ENCODE peak calls at places on chromosomes 5 and 9, in nine cellular contexts. O, S, W, D, R, U, Q, Y and N are unnamed samples.

GRCh38 chr5:59164041-59164830 is 581.4 kb downstream of the RAB3C start:
- DNase-seq in O (no peak), S (no peak), W (no peak), D (no peak), R (no peak), U (no peak), Q (no peak), Y (peak; percentile 22), N (no peak)

GRCh38 chr9:6055213-6055612 is 39.8 kb upstream of the RANBP6 start:
- DNase-seq in O (no peak), S (peak; percentile 76), W (peak; percentile 80), D (peak; percentile 38), R (peak; percentile 77), U (peak; percentile 93), Q (peak; percentile 25), Y (peak; percentile 67), N (peak; percentile 58)

GRCh38 chr5:163758283-163758711 is 252.9 kb downstream of the MAT2B start:
- DNase-seq in O (no peak), S (no peak), W (no peak), D (no peak), R (no peak), U (peak; percentile 39), Q (no peak), Y (no peak), N (no peak)

GRCh38 chr5:143882520-143882919 is 70.6 kb downstream of the HMHB1 start:
- DNase-seq in O (no peak), S (no peak), W (no peak), D (no peak), R (no peak), U (no peak), Q (no peak), Y (no peak), N (no peak)

GRCh38 chr5:113330533-113331200 is 104.1 kb downstream of the TSSK1B start:
- DNase-seq in O (no peak), S (peak; percentile 30), W (peak; percentile 81), D (no peak), R (peak; percentile 61), U (peak; percentile 93), Q (no peak), Y (peak; percentile 21), N (no peak)

GRCh38 chr5:72067682-72068470 is 39.4 kb upstream of the MAP1B start:
- DNase-seq in O (no peak), S (no peak), W (no peak), D (no peak), R (no peak), U (peak; percentile 76), Q (peak; percentile 46), Y (peak; percentile 82), N (no peak)

GRCh38 chr5:178279026-178279722 is 46.6 kb upstream of the PHYKPL start:
- DNase-seq in O (no peak), S (no peak), W (no peak), D (no peak), R (no peak), U (peak; percentile 68), Q (no peak), Y (no peak), N (peak; percentile 17)

GRCh38 chr9:131801811-131802210 is 61.9 kb upstream of the RAPGEF1 start:
- DNase-seq in O (no peak), S (no peak), W (no peak), D (no peak), R (no peak), U (no peak), Q (no peak), Y (no peak), N (no peak)

GRCh38 chr9:90870646-90871326 is 69.2 kb downstream of the SYK start:
- DNase-seq in O (no peak), S (no peak), W (peak; percentile 51), D (no peak), R (peak; percentile 69), U (peak; percentile 59), Q (peak; percentile 37), Y (peak; percentile 32), N (peak; percentile 62)

GRCh38 chr5:158943057-158943456 is 156.7 kb downstream of the EBF1 start:
- DNase-seq in O (no peak), S (peak; percentile 33), W (no peak), D (no peak), R (no peak), U (peak; percentile 96), Q (no peak), Y (peak; percentile 93), N (no peak)

GRCh38 chr9:109143881-109144562 is 23.0 kb downstream of the FRRS1L start:
- DNase-seq in O (no peak), S (no peak), W (peak; percentile 81), D (peak; percentile 48), R (peak; percentile 48), U (peak; percentile 54), Q (peak; percentile 18), Y (peak; percentile 12), N (peak; percentile 45)

GRCh38 chr9:121945281-121945680 is 147.8 kb downstream of the TTLL11 start:
- DNase-seq in O (no peak), S (no peak), W (no peak), D (no peak), R (peak; percentile 38), U (no peak), Q (no peak), Y (peak; percentile 14), N (no peak)

DNA sequence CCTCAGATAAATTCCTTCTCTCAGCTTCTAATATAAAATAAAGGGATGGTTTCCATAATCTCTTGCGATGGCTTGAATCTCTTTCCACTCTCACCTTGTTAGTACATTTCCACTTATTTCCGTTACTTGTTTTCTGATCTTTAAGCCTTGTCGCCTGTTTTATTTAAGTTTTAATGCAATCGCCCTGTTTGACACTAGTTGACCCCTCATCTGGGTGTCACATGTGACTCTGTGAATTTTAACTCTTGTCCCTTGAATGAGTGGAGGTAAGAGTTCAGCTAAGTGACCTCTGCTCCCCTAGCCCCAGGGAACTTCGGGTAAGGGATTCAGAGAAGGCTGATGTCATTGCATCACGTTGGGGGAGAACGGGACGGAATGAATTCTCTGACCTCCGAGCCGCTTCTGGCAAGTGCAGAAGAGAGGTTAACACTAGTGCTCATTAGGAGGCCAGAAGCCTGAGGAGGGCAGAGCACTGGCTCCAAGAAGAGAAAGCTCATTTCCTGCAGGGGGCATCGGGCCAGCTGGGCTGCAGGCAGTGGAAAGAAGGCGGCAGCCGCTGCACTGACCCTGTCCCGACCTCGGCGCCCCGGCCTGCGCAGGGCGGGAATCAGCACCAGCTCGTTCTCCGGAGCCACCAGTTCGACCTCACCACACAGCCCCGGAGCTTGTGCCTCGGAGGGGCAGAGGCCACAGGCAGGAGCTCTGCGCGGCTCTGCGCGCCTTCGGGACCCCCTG is 569 bp downstream of the HINT2 start:
- DNase-seq in O (peak; percentile 85), S (no peak), W (peak; percentile 81), D (peak; percentile 85), R (peak; percentile 75), U (peak; percentile 59), Q (peak; percentile 71), Y (no peak), N (peak; percentile 68)
- TF ChIP-seq CTCF in O (no peak), S (no peak), W (peak; percentile 50), D (peak; percentile 56), R (peak; percentile 58), U (peak; percentile 6), Q (peak; percentile 49), Y (peak; percentile 47), N (no peak)

GRCh38 chr5:169991115-169991514 is 10.8 kb upstream of the INSYN2B start:
- DNase-seq in O (no peak), S (no peak), W (no peak), D (no peak), R (no peak), U (no peak), Q (no peak), Y (no peak), N (no peak)

GRCh38 chr5:169992789-169993188 is 12.5 kb upstream of the INSYN2B start:
- DNase-seq in O (no peak), S (no peak), W (no peak), D (no peak), R (no peak), U (no peak), Q (no peak), Y (no peak), N (no peak)

DNA sequence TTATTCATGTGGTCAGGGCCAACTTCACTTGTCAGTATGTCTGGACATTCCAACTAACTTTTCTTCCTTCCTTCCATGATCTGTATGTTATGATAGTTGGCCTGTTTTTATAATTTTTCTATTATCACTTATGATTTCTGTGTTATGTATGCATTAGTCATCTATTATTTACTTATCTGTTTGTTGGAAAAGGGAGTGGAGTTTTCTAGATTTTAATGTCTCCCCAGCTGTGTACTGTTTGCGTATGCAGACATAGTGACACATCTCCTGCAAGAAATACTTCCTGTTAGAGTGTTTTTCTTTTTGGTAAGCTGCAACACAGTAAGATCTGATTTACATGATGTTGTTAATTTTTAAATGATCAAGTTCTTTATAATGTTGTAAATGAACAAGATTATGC is 8.7 kb upstream of the INSYN2B start:
- DNase-seq in O (no peak), S (no peak), W (no peak), D (no peak), R (no peak), U (no peak), Q (no peak), Y (peak; percentile 41), N (no peak)
- TF ChIP-seq CTCF in O (no peak), S (no peak), W (no peak), D (no peak), R (no peak), U (no peak), Q (no peak), Y (no peak), N (no peak)

DNA sequence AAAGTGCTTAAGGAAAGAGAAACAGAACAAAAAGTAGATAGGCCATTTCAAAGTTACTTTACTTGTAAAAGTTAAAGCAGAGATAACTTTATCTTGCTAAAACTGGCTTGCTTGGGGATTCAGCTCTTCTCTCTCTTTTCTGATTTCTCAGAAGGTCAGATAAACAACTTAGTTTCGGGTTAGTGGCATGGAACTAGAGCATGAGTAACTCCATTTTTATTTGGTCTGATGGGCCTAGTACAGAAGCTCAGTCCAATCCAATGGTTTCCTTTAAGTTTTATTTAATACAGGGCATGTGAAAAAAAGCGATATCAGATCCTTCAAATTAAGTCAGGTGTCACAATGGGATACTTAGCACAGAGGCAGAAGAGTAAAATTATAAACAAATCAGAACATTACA is 18.8 kb upstream of the GPBP1 start:
- DNase-seq in O (no peak), S (no peak), W (no peak), D (no peak), R (no peak), U (no peak), Q (no peak), Y (no peak), N (no peak)
- TF ChIP-seq CTCF in O (no peak), S (no peak), W (no peak), D (no peak), R (no peak), U (no peak), Q (no peak), Y (no peak), N (no peak)

GRCh38 chr9:129467739-129468666 is 152.9 kb downstream of the C9orf50 start:
- DNase-seq in O (no peak), S (no peak), W (no peak), D (no peak), R (no peak), U (no peak), Q (no peak), Y (no peak), N (no peak)
- TF ChIP-seq CTCF in O (no peak), S (no peak), W (no peak), D (no peak), R (no peak), U (no peak), Q (no peak), Y (no peak), N (no peak)